ENCODE peak calls at places on chromosomes 11 and 22, in eight cellular contexts. B, W, F, I, K, R, Y and S are unnamed samples.

GRCh38 chr11:94767701-94768601 is at the start of gene AMOTL1:
- DNase-seq in B (peak), I (peak), K (peak), R (peak), W (peak), F (peak), Y (peak), S (peak)

GRCh38 chr11:95592455-95592854 is 197.1 kb downstream of the FAM76B start:
- DNase-seq in Y (no peak), W (no peak), R (no peak), B (no peak), K (no peak), F (no peak), I (peak), S (no peak)

GRCh38 chr22:17401728-17402127 is 32.5 kb downstream of the CECR2 start:
- DNase-seq in W (no peak), I (no peak), R (no peak), K (no peak), B (no peak), F (no peak), Y (no peak), S (no peak)

GRCh38 chr22:36022162-36022561 is 6.5 kb downstream of the RBFOX2 start:
- DNase-seq in W (no peak), I (no peak), Y (no peak), R (no peak), K (no peak), F (no peak), B (no peak), S (no peak)

GRCh38 chr11:87463486-87464102 is 425.9 kb downstream of the TMEM135 start:
- DNase-seq in F (no peak), B (no peak), K (no peak), I (no peak), W (no peak), R (peak), Y (no peak), S (no peak)

GRCh38 chr11:94297967-94298576 is 6.3 kb upstream of the IZUMO1R start:
- DNase-seq in R (no peak), Y (no peak), I (no peak), B (no peak), W (no peak), K (no peak), F (no peak), S (no peak)

GRCh38 chr11:108813086-108813485 is 148.2 kb downstream of the DDX10 start:
- DNase-seq in B (no peak), I (no peak), W (no peak), F (no peak), K (no peak), R (no peak), Y (no peak), S (no peak)

GRCh38 chr11:125591659-125592304 is 870 bp upstream of the STT3A start:
- DNase-seq in Y (peak), K (no peak), B (peak), R (no peak), F (peak), W (peak), I (peak), S (no peak)

GRCh38 chr11:130520231-130520630 is 71.8 kb downstream of the ADAMTS15 start:
- DNase-seq in F (no peak), I (no peak), R (no peak), Y (no peak), W (no peak), K (no peak), B (no peak), S (no peak)

GRCh38 chr11:13183094-13183825 is 94.3 kb upstream of the BMAL1 start:
- DNase-seq in I (no peak), R (no peak), K (no peak), W (no peak), F (no peak), B (no peak), Y (no peak), S (no peak)
- TF ChIP-seq CTCF in I (peak), R (peak), K (peak), W (no peak), F (peak), B (peak), Y (peak), S (peak)

DNA sequence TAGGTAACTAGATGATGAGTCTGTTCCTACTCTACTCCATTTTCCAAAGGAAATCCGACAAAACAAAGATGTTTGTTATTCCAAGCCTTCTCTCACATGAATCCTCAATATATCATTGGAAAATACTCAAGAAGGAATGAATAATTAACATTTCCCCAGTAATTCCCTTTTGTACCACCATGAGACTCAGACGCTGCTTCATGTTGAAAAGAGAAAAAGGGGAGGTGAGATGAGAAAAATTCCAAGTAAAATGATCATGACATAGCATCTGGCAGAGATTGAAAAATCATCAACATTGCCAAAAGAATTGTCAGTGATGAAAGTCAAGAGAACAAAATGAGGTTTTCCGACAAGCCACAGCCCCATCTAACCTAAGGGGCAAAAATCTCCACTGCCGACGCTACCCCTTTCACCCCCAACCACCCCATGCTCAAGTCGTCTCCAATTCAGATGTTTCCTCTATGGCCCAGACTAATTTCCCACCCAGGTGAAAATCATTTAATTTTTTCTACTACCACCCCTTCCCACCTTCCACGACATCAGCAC is 1.3 kb downstream of the RAB6A start:
- DNase-seq in W (no peak), I (no peak), F (no peak), Y (no peak), K (no peak), B (no peak), R (no peak), S (no peak)
- TF ChIP-seq CTCF in W (peak), I (no peak), F (no peak), Y (peak), K (no peak), B (peak), R (no peak), S (no peak)

GRCh38 chr11:83221694-83222093 is 28.2 kb downstream of the ANKRD42 start:
- DNase-seq in W (no peak), K (no peak), F (no peak), R (no peak), B (no peak), Y (no peak), I (no peak), S (no peak)

GRCh38 chr11:83223457-83223856 is 29.9 kb downstream of the ANKRD42 start:
- DNase-seq in B (no peak), Y (no peak), W (no peak), K (no peak), I (no peak), R (no peak), F (no peak), S (no peak)

GRCh38 chr11:83222499-83222898 is 29.0 kb downstream of the ANKRD42 start:
- DNase-seq in K (no peak), R (no peak), I (no peak), Y (no peak), W (no peak), B (no peak), F (no peak), S (no peak)

GRCh38 chr11:83220279-83220678 is 26.8 kb downstream of the ANKRD42 start:
- DNase-seq in K (no peak), Y (no peak), I (no peak), F (no peak), B (no peak), W (no peak), R (no peak), S (no peak)

GRCh38 chr11:83219095-83219494 is 25.6 kb downstream of the ANKRD42 start:
- DNase-seq in F (peak), B (no peak), K (no peak), Y (no peak), R (no peak), W (no peak), I (peak), S (no peak)
- TF ChIP-seq CTCF in F (no peak), B (no peak), K (peak), Y (no peak), R (no peak), W (no peak), I (peak), S (no peak)

GRCh38 chr11:72763823-72764222 is 11.6 kb upstream of the ARAP1 start:
- DNase-seq in K (no peak), F (no peak), Y (no peak), B (no peak), R (no peak), I (no peak), W (no peak), S (no peak)

GRCh38 chr11:72759468-72759867 is 7.3 kb upstream of the ARAP1 start:
- DNase-seq in W (no peak), B (no peak), K (no peak), F (no peak), Y (no peak), R (no peak), I (no peak), S (no peak)

GRCh38 chr11:72760543-72761400 is 8.6 kb upstream of the ARAP1 start:
- DNase-seq in B (no peak), K (peak), W (no peak), I (no peak), Y (no peak), R (no peak), F (no peak), S (no peak)

GRCh38 chr11:72764503-72764902 is 12.3 kb upstream of the ARAP1 start:
- DNase-seq in I (no peak), F (no peak), Y (no peak), B (no peak), R (no peak), K (no peak), W (no peak), S (no peak)

GRCh38 chr11:72762641-72763304 is 10.6 kb upstream of the ARAP1 start:
- DNase-seq in F (no peak), I (no peak), K (no peak), W (no peak), R (no peak), B (no peak), Y (no peak), S (no peak)
- TF ChIP-seq CTCF in F (no peak), I (no peak), K (no peak), W (no peak), R (no peak), B (no peak), Y (no peak), S (no peak)